ENCODE peak calls at places on chromosomes 5 and 9, in five cellular contexts. K is K562, I is SK-N-SH, C is GM12878, S is HepG2. R is an unnamed sample.

GRCh38 chr5:170420809-170421412 is 31.7 kb upstream of the KCNMB1 start:
- DNase-seq in C (no peak), I (peak), S (peak), K (peak), R (peak)

GRCh38 chr5:133924221-133924920 is 44.1 kb downstream of the C5orf15 start:
- DNase-seq in S (no peak), C (no peak), K (no peak), I (peak), R (no peak)

GRCh38 chr9:6029581-6029980 is 14.2 kb upstream of the RANBP6 start:
- DNase-seq in S (no peak), K (no peak), C (no peak), I (no peak), R (no peak)

GRCh38 chr9:94097788-94098413 is 13.6 kb downstream of the PTPDC1 start:
- DNase-seq in I (no peak), S (no peak), K (no peak), C (no peak), R (no peak)

GRCh38 chr5:133820516-133820915 is 147.9 kb downstream of the C5orf15 start:
- DNase-seq in C (no peak), S (no peak), I (no peak), K (no peak), R (no peak)

GRCh38 chr9:74645007-74645639 is 148.0 kb downstream of the RORB start:
- DNase-seq in S (peak), K (peak), I (peak), C (no peak), R (no peak)

GRCh38 chr9:78676623-78677022 is 379.7 kb downstream of the PSAT1 start:
- DNase-seq in S (no peak), I (no peak), C (no peak), K (no peak), R (no peak)

GRCh38 chr9:114271556-114272510 is 51.1 kb upstream of the ORM1 start:
- DNase-seq in S (peak), K (no peak), I (peak), C (no peak), R (no peak)

GRCh38 chr5:74316064-74316586 is 324.4 kb downstream of the ENC1 start:
- DNase-seq in S (peak), I (peak), C (peak), K (no peak), R (peak)

GRCh38 chr5:5772202-5772601 is 349.7 kb downstream of the ICE1 start:
- DNase-seq in I (no peak), C (no peak), S (no peak), K (no peak), R (no peak)

GRCh38 chr5:62460578-62460983 is 48.0 kb downstream of the IPO11 start:
- DNase-seq in C (no peak), I (peak), K (peak), S (peak), R (peak)

GRCh38 chr5:133256276-133256675 is 204.5 kb downstream of the HSPA4 start:
- DNase-seq in K (peak), I (no peak), S (peak), C (no peak), R (no peak)

GRCh38 chr9:97398999-97399758 is 12.7 kb upstream of the TDRD7 start:
- DNase-seq in I (peak), C (no peak), S (peak), K (peak), R (peak)

GRCh38 chr9:23659346-23660006 is 166.6 kb downstream of the ELAVL2 start:
- DNase-seq in K (no peak), I (no peak), S (no peak), C (no peak), R (no peak)

GRCh38 chr9:81542490-81542889 is 146.9 kb downstream of the TLE1 start:
- DNase-seq in C (no peak), I (no peak), S (no peak), K (no peak), R (no peak)

GRCh38 chr9:10875752-10876151 is 262.9 kb upstream of the PTPRD start:
- DNase-seq in I (no peak), S (no peak), C (no peak), K (no peak), R (no peak)

GRCh38 chr5:9894571-9895304 is 264.6 kb upstream of the TAS2R1 start:
- DNase-seq in I (no peak), C (no peak), K (no peak), S (no peak), R (no peak)

GRCh38 chr9:447230-448025 is 232.8 kb downstream of the DOCK8 start:
- DNase-seq in I (no peak), K (peak), S (no peak), C (no peak), R (peak)

GRCh38 chr9:121663591-121663990 is 12.2 kb downstream of the DAB2IP start:
- DNase-seq in S (no peak), I (no peak), C (no peak), K (no peak), R (no peak)

GRCh38 chr5:68710514-68710913 is 383.3 kb upstream of the SLC30A5 start:
- DNase-seq in S (no peak), K (no peak), C (peak), I (no peak), R (no peak)

GRCh38 chr5:134533115-134533815 is 7.8 kb downstream of the JADE2 start:
- DNase-seq in I (no peak), C (no peak), K (no peak), S (no peak), R (no peak)

GRCh38 chr5:59069438-59070079 is 486.7 kb downstream of the RAB3C start:
- DNase-seq in S (peak), C (no peak), I (no peak), K (no peak), R (peak)

GRCh38 chr5:115241881-115242642 is 20.6 kb downstream of the PGGT1B start:
- DNase-seq in S (peak), C (no peak), K (no peak), I (no peak), R (no peak)

GRCh38 chr5:162334944-162335343 is 267.4 kb downstream of the GABRG2 start:
- DNase-seq in K (no peak), I (no peak), S (no peak), C (no peak), R (no peak)

GRCh38 chr5:171826132-171826531 is 40.5 kb downstream of the SMIM23 start:
- DNase-seq in K (no peak), S (no peak), C (no peak), I (no peak), R (no peak)

GRCh38 chr5:135303582-135304173 is 95.4 kb downstream of the MACROH2A1 start:
- DNase-seq in C (no peak), S (no peak), I (no peak), K (no peak), R (no peak)

GRCh38 chr9:127686461-127687393 is 20.1 kb upstream of the CFAP157 start:
- DNase-seq in K (no peak), I (no peak), S (no peak), C (no peak), R (no peak)

GRCh38 chr9:86792136-86792535 is 155.2 kb downstream of the GAS1 start:
- DNase-seq in I (no peak), S (no peak), K (no peak), C (no peak), R (no peak)

GRCh38 chr5:112776301-112776856 is 38.7 kb downstream of the APC start:
- DNase-seq in C (no peak), I (no peak), K (no peak), S (no peak), R (no peak)

GRCh38 chr5:102778478-102778877 is 23.4 kb downstream of the PAM start:
- DNase-seq in C (no peak), S (no peak), K (no peak), I (no peak), R (no peak)

GRCh38 chr9:36207016-36207415 is 16.3 kb downstream of the CLTA start:
- DNase-seq in S (no peak), C (no peak), K (no peak), I (no peak), R (no peak)

GRCh38 chr5:136031713-136032112 is 2.9 kb downstream of the TGFBI start:
- DNase-seq in K (no peak), C (no peak), I (no peak), S (no peak), R (no peak)

GRCh38 chr5:125125031-125125823 is 378.8 kb upstream of the ZNF608 start:
- DNase-seq in K (no peak), C (no peak), S (no peak), I (no peak), R (no peak)

GRCh38 chr5:4572297-4572696 is 567.8 kb upstream of the ADAMTS16 start:
- DNase-seq in C (no peak), I (no peak), S (no peak), K (no peak), R (no peak)

GRCh38 chr9:89377411-89377810 is 59.1 kb downstream of the SECISBP2 start:
- DNase-seq in I (no peak), S (no peak), C (no peak), K (no peak), R (no peak)

GRCh38 chr5:151663617-151664322 is 22.9 kb downstream of the SPARC start:
- DNase-seq in K (no peak), C (no peak), I (no peak), S (no peak), R (no peak)

GRCh38 chr9:37209431-37210386 is 89.3 kb downstream of the ZCCHC7 start:
- DNase-seq in S (peak), C (no peak), I (no peak), K (no peak), R (peak)
- H3K4me2 ChIP-seq in S (no peak), C (peak), I (no peak), K (no peak), R (no peak)

GRCh38 chr5:137218896-137219295 is 280.2 kb downstream of the SPOCK1 start:
- DNase-seq in K (no peak), S (no peak), I (no peak), C (no peak), R (no peak)
- TF ChIP-seq USF2 in K (no peak), S (no peak), I (no peak), C (no peak), R (no peak)

GRCh38 chr5:141155540-141156374 is 5.9 kb downstream of the PCDHB6 start:
- DNase-seq in K (no peak), S (no peak), I (no peak), C (no peak), R (peak)
- TF ChIP-seq REST in K (no peak), S (no peak), I (no peak), C (no peak), R (no peak)

GRCh38 chr5:58016329-58016728 is 443.6 kb downstream of the PLK2 start:
- DNase-seq in S (no peak), C (no peak), K (no peak), I (no peak), R (peak)
- H3K4me2 ChIP-seq in S (no peak), C (no peak), K (no peak), I (no peak), R (no peak)

GRCh38 chr9:90724880-90725279 is 76.7 kb upstream of the SYK start:
- DNase-seq in I (no peak), C (no peak), S (no peak), K (no peak), R (no peak)

GRCh38 chr9:90726215-90726614 is 75.4 kb upstream of the SYK start:
- DNase-seq in K (peak), S (peak), I (peak), C (no peak), R (no peak)

GRCh38 chr9:90724112-90724511 is 77.5 kb upstream of the SYK start:
- DNase-seq in S (no peak), K (no peak), I (no peak), C (no peak), R (no peak)

GRCh38 chr9:90729351-90729750 is 72.3 kb upstream of the SYK start:
- DNase-seq in S (no peak), C (no peak), I (no peak), K (no peak), R (no peak)

GRCh38 chr9:90727498-90727897 is 74.1 kb upstream of the SYK start:
- DNase-seq in C (no peak), K (no peak), S (no peak), I (no peak), R (no peak)
- TF ChIP-seq USF2 in C (no peak), K (no peak), S (no peak), I (no peak), R (no peak)